ENCODE peak calls at places on chromosome 12, in eight cellular contexts. U is Peyer's patch; P is PC-9; T is small intestine; S is body of pancreas; M is CD8-positive, alpha-beta T cell; K is CD8-positive, alpha-beta memory T cell; B is A673. C is an unnamed sample.

GRCh38 chr12:132589856-132590255 is 20.5 kb downstream of the LRCOL1 start:
- DNase-seq in U (no peak), P (no peak), T (no peak), S (no peak), M (no peak), K (no peak), B (no peak), C (no peak)

GRCh38 chr12:95956557-95957145 is 13.5 kb downstream of the AMDHD1 start:
- DNase-seq in U (no peak), P (no peak), T (no peak), S (no peak), M (no peak), K (no peak), B (no peak), C (no peak)

GRCh38 chr12:50806176-50806575 is 36.5 kb upstream of the TMPRSS12 start:
- DNase-seq in U (no peak), P (no peak), T (no peak), S (no peak), M (no peak), K (no peak), B (no peak), C (no peak)

GRCh38 chr12:71763682-71764379 is 9.2 kb downstream of the RAB21 start:
- DNase-seq in U (no peak), P (no peak), T (no peak), S (no peak), M (no peak), K (no peak), B (no peak), C (no peak)

GRCh38 chr12:124904306-124905098 is 9.9 kb downstream of the UBC start:
- DNase-seq in U (no peak), P (peak; percentile 75), T (peak; percentile 89), S (peak; percentile 69), M (no peak), K (no peak), B (no peak), C (peak; percentile 90)

GRCh38 chr12:111445311-111446043 is 39.8 kb downstream of the SH2B3 start:
- DNase-seq in U (no peak), P (no peak), T (no peak), S (peak; percentile 37), M (no peak), K (no peak), B (no peak), C (no peak)

GRCh38 chr12:90618606-90619005 is 336.4 kb downstream of the CCER1 start:
- DNase-seq in U (no peak), P (no peak), T (no peak), S (no peak), M (no peak), K (no peak), B (no peak), C (no peak)

GRCh38 chr12:1054103-1054838 is 63.2 kb downstream of the ERC1 start:
- DNase-seq in U (no peak), P (no peak), T (peak; percentile 19), S (peak; percentile 20), M (no peak), K (no peak), B (peak; percentile 14), C (no peak)

GRCh38 chr12:74903522-74903921 is 306.1 kb downstream of the KCNC2 start:
- DNase-seq in U (no peak), P (no peak), T (no peak), S (no peak), M (no peak), K (no peak), B (peak; percentile 25), C (peak; percentile 37)

GRCh38 chr12:96989916-96990315 is 82.9 kb downstream of the NEDD1 start:
- DNase-seq in U (no peak), P (peak; percentile 15), T (peak; percentile 13), S (peak; percentile 43), M (no peak), K (no peak), B (peak; percentile 40), C (peak; percentile 44)

GRCh38 chr12:130026608-130027176 is 122.9 kb upstream of the TMEM132D start:
- DNase-seq in U (no peak), P (peak; percentile 28), T (peak; percentile 37), S (peak; percentile 67), M (peak; percentile 29), K (no peak), B (peak; percentile 44), C (peak; percentile 58)

GRCh38 chr12:13079440-13079906 is 24.0 kb downstream of the GSG1 start:
- DNase-seq in U (no peak), P (no peak), T (no peak), S (no peak), M (no peak), K (no peak), B (no peak), C (no peak)

GRCh38 chr12:89863968-89864367 is 155.3 kb upstream of the ATP2B1 start:
- DNase-seq in U (no peak), P (no peak), T (no peak), S (no peak), M (no peak), K (no peak), B (peak; percentile 47), C (peak; percentile 40)

GRCh38 chr12:116624516-116624915 is 65.3 kb downstream of the MAP1LC3B2 start:
- DNase-seq in U (no peak), P (no peak), T (no peak), S (no peak), M (no peak), K (no peak), B (no peak), C (no peak)

GRCh38 chr12:51823875-51824565 is 24.5 kb downstream of the FIGNL2 start:
- DNase-seq in U (no peak), P (peak; percentile 30), T (peak; percentile 79), S (peak; percentile 74), M (peak; percentile 27), K (no peak), B (peak; percentile 82), C (peak; percentile 65)

GRCh38 chr12:118015944-118016343 is 559 bp upstream of the RFC5 start:
- DNase-seq in U (no peak), P (no peak), T (peak; percentile 13), S (no peak), M (no peak), K (no peak), B (no peak), C (no peak)

GRCh38 chr12:52207895-52208294 is 16.1 kb upstream of the KRT80 start:
- DNase-seq in U (no peak), P (peak; percentile 82), T (peak; percentile 54), S (peak; percentile 98), M (no peak), K (no peak), B (peak; percentile 24), C (peak; percentile 89)

GRCh38 chr12:119178544-119179334 is at the start of gene HSPB8:
- DNase-seq in U (peak; percentile 31), P (peak; percentile 88), T (no peak), S (peak; percentile 78), M (no peak), K (no peak), B (peak; percentile 10), C (no peak)

GRCh38 chr12:3083949-3084348 is 6.8 kb downstream of the TSPAN9 start:
- DNase-seq in U (no peak), P (no peak), T (no peak), S (no peak), M (no peak), K (no peak), B (peak; percentile 69), C (no peak)

GRCh38 chr12:111412007-111412829 is 6.5 kb downstream of the SH2B3 start:
- DNase-seq in U (peak; percentile 48), P (no peak), T (no peak), S (no peak), M (no peak), K (no peak), B (peak; percentile 96), C (peak; percentile 81)

GRCh38 chr12:124007810-124008570 is 35.0 kb downstream of the ZNF664 start:
- DNase-seq in U (no peak), P (no peak), T (no peak), S (peak; percentile 51), M (no peak), K (no peak), B (no peak), C (peak; percentile 65)

GRCh38 chr12:17372508-17372907 is 717.5 kb downstream of the RERGL start:
- DNase-seq in U (no peak), P (no peak), T (no peak), S (no peak), M (no peak), K (no peak), B (peak; percentile 94), C (no peak)

GRCh38 chr12:56152132-56152755 is at the start of gene MYL6B:
- DNase-seq in U (peak; percentile 96), P (peak; percentile 89), T (peak; percentile 94), S (peak; percentile 95), M (peak; percentile 94), K (peak; percentile 87), B (peak; percentile 96), C (peak; percentile 99)
- H3K4me3 ChIP-seq in U (peak within 1 kb of the TSS; percentile 82), P (peak within 1 kb of the TSS; percentile 77), T (peak within 1 kb of the TSS; percentile 49), S (peak within 1 kb of the TSS; percentile 64), M (peak within 1 kb of the TSS; percentile 95), K (peak within 1 kb of the TSS; percentile 60), B (peak within 1 kb of the TSS; percentile 56), C (peak within 1 kb of the TSS; percentile 90)

DNA sequence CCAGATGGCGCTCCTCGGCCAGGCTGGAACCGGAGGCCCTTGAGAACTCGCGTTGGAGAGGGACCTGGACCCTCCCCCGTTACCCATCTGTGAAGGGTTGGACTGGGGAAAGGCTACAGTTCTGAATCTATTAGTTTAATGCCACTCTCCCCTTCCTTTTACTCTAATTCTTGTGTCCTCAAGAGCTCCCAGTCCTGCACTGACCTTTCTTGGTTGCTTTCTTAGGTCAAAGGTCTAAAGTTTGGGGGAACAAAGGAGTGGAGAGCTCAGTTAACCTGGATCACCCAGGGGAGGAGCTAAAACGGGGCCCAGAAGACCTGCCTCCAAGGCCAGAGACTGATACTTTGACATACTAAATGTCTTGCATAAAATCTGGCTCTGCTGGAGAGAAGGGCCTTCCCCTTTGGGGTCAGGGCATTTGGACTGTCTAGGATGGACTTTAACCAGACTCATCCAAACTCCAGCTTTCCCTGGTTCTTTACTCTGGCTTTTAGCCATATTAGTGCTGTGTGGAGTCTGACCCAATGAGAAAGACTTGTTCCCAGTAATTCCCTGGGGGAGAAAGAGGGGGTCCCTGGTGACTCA is 923 bp upstream of the MLF2 start:
- DNase-seq in U (no peak), P (no peak), T (no peak), S (no peak), M (no peak), K (no peak), B (no peak), C (no peak)
- H3K4me3 ChIP-seq in U (no peak overlapping the region), P (no peak overlapping the region), T (no peak overlapping the region), S (no peak overlapping the region), M (peak overlapping the region; percentile 92), K (no peak overlapping the region), B (peak overlapping the region; percentile 100), C (no peak overlapping the region)

DNA sequence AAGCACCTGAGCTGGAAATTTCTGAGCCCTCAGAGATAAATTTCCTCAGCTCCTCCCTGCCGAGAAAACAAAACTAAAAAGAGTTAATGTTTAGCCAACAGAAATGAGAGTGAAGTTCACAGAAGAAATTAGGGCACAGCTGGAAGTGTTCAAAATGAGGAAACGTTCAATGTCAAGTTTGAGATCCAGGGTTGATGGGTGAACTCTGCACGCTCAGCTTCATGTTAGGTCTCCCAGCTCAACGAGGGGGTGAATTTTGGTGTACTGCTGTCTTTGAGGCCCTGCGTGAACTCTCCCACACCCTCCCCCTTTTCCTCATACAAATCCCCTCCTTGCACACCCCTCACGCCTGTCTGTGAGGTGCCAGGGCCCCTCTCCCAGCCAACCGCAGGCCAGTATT is 13.3 kb upstream of the OAS3 start:
- DNase-seq in U (no peak), P (no peak), T (peak; percentile 86), S (no peak), M (no peak), K (no peak), B (no peak), C (no peak)
- H3K4me3 ChIP-seq in U (no peak overlapping the region), P (no peak overlapping the region), T (no peak overlapping the region), S (no peak overlapping the region), M (no peak overlapping the region), K (no peak overlapping the region), B (no peak overlapping the region), C (no peak overlapping the region)

GRCh38 chr12:131388164-131388795 is 322.6 kb upstream of the SFSWAP start:
- DNase-seq in U (no peak), P (no peak), T (no peak), S (no peak), M (no peak), K (no peak), B (no peak), C (no peak)
- H3K4me3 ChIP-seq in U (no peak overlapping the region), P (no peak overlapping the region), T (no peak overlapping the region), S (no peak overlapping the region), M (no peak overlapping the region), K (no peak overlapping the region), B (no peak overlapping the region), C (no peak overlapping the region)

C was measured in NB4.